ENCODE peak calls at places on chromosome X, in seven cellular contexts. M is tibial nerve, H is spleen, C is RWPE1, P is GM10248, W is HepG2, S is AG04450. O is an unnamed sample.

GRCh38 chrX:107723501-107723900 is 52.1 kb downstream of the TSC22D3 start:
- DNase-seq in M (no peak), H (peak), C (no peak), P (no peak), W (no peak), S (no peak), O (no peak)

GRCh38 chrX:97633798-97634197 is 750.1 kb downstream of the RPA4 start:
- DNase-seq in M (no peak), H (no peak), C (no peak), P (no peak), W (no peak), S (no peak), O (no peak)

GRCh38 chrX:149937881-149938426 is 337 bp downstream of the EOLA2 start:
- DNase-seq in M (no peak), H (peak), C (no peak), P (no peak), W (no peak), S (no peak), O (no peak)

GRCh38 chrX:149497054-149497453 is 8.1 kb downstream of the IDS start:
- DNase-seq in M (no peak), H (no peak), C (no peak), P (no peak), W (no peak), S (no peak), O (no peak)

GRCh38 chrX:125327891-125328290 is 8.2 kb downstream of the TEX13C start:
- DNase-seq in M (no peak), H (no peak), C (no peak), P (no peak), W (no peak), S (no peak), O (no peak)

GRCh38 chrX:132948648-132949260 is 9.7 kb downstream of the HS6ST2 start:
- DNase-seq in M (no peak), H (no peak), C (no peak), P (no peak), W (no peak), S (no peak), O (no peak)

GRCh38 chrX:67555578-67556203 is 11.9 kb downstream of the AR start:
- DNase-seq in M (no peak), H (no peak), C (no peak), P (peak), W (peak), S (no peak), O (no peak)

GRCh38 chrX:76538860-76539259 is 111.3 kb downstream of the MAGEE1 start:
- DNase-seq in M (no peak), H (no peak), C (no peak), P (no peak), W (no peak), S (no peak), O (no peak)

GRCh38 chrX:9378980-9379696 is 85.7 kb upstream of the TBL1X start:
- DNase-seq in M (no peak), H (no peak), C (peak), P (no peak), W (no peak), S (no peak), O (no peak)

GRCh38 chrX:48981178-48981577 is 9.5 kb upstream of the KCND1 start:
- DNase-seq in M (no peak), H (no peak), C (no peak), P (no peak), W (no peak), S (no peak), O (no peak)

GRCh38 chrX:41602946-41603345 is 85.8 kb upstream of the GPR34 start:
- DNase-seq in M (no peak), H (no peak), C (no peak), P (no peak), W (no peak), S (no peak), O (no peak)

GRCh38 chrX:25275159-25275558 is 259.4 kb upstream of the ARX start:
- DNase-seq in M (no peak), H (no peak), C (no peak), P (no peak), W (no peak), S (no peak), O (no peak)

GRCh38 chrX:155334486-155335316 is at the start of gene CLIC2:
- DNase-seq in M (peak), H (no peak), C (peak), P (no peak), W (no peak), S (peak), O (no peak)

GRCh38 chrX:49276671-49277519 is 7.3 kb downstream of the PPP1R3F start:
- DNase-seq in M (no peak), H (peak), C (no peak), P (no peak), W (no peak), S (no peak), O (no peak)

GRCh38 chrX:15576019-15576418 is 24.7 kb downstream of the ACE2 start:
- DNase-seq in M (no peak), H (no peak), C (no peak), P (no peak), W (no peak), S (no peak), O (no peak)

GRCh38 chrX:13700380-13700779 is 11.5 kb downstream of the RAB9A start:
- DNase-seq in M (no peak), H (no peak), C (no peak), P (no peak), W (no peak), S (no peak), O (no peak)

GRCh38 chrX:110852180-110852579 is 56.6 kb upstream of the CHRDL1 start:
- DNase-seq in M (no peak), H (no peak), C (peak), P (peak), W (no peak), S (no peak), O (no peak)

GRCh38 chrX:109440475-109440874 is 41.4 kb downstream of the GUCY2F start:
- DNase-seq in M (no peak), H (no peak), C (no peak), P (peak), W (no peak), S (no peak), O (no peak)

GRCh38 chrX:81195712-81196111 is 6.0 kb downstream of the HMGN5 start:
- DNase-seq in M (peak), H (no peak), C (no peak), P (no peak), W (peak), S (no peak), O (no peak)

GRCh38 chrX:72102760-72103159 is 29.0 kb downstream of the RTL5 start:
- DNase-seq in M (no peak), H (no peak), C (no peak), P (no peak), W (no peak), S (no peak), O (no peak)

GRCh38 chrX:33211356-33212254 is at the start of gene DMD:
- DNase-seq in M (peak), H (no peak), C (peak), P (no peak), W (peak), S (peak), O (no peak)

GRCh38 chrX:40971736-40972135 is 113.5 kb upstream of the USP9X start:
- DNase-seq in M (no peak), H (no peak), C (no peak), P (no peak), W (no peak), S (no peak), O (no peak)

GRCh38 chrX:13774696-13775095 is 40.1 kb downstream of the OFD1 start:
- DNase-seq in M (no peak), H (no peak), C (no peak), P (no peak), W (no peak), S (no peak), O (no peak)

GRCh38 chrX:14926471-14926870 is 53.2 kb downstream of the MOSPD2 start:
- DNase-seq in M (no peak), H (no peak), C (no peak), P (no peak), W (no peak), S (no peak), O (no peak)

GRCh38 chrX:8254386-8254785 is 83.3 kb upstream of the VCX2 start:
- DNase-seq in M (no peak), H (no peak), C (no peak), P (no peak), W (no peak), S (no peak), O (no peak)

GRCh38 chrX:150200820-150201287 is 162.3 kb upstream of the MAMLD1 start:
- DNase-seq in M (peak), H (peak), C (peak), P (peak), W (peak), S (peak), O (no peak)

GRCh38 chrX:118614150-118614549 is 113.3 kb upstream of the IL13RA1 start:
- DNase-seq in M (no peak), H (no peak), C (no peak), P (no peak), W (no peak), S (no peak), O (no peak)

GRCh38 chrX:43718081-43718480 is 62.0 kb downstream of the MAOA start:
- DNase-seq in M (no peak), H (no peak), C (no peak), P (no peak), W (no peak), S (no peak), O (no peak)

GRCh38 chrX:50812995-50813842 is 775 bp downstream of the SHROOM4 start:
- DNase-seq in M (no peak), H (peak), C (no peak), P (no peak), W (no peak), S (no peak), O (no peak)

GRCh38 chrX:13048265-13048664 is 3.8 kb upstream of the FAM9C start:
- DNase-seq in M (no peak), H (no peak), C (no peak), P (no peak), W (no peak), S (no peak), O (no peak)

GRCh38 chrX:150414228-150414627 is 51.1 kb downstream of the MAMLD1 start:
- DNase-seq in M (no peak), H (no peak), C (no peak), P (no peak), W (no peak), S (no peak), O (no peak)

GRCh38 chrX:39477438-39478120 is 620.2 kb downstream of the BCOR start:
- DNase-seq in M (no peak), H (no peak), C (no peak), P (no peak), W (no peak), S (no peak), O (no peak)

GRCh38 chrX:47796433-47796906 is 40.2 kb upstream of the ZNF81 start:
- DNase-seq in M (no peak), H (no peak), C (peak), P (no peak), W (no peak), S (peak), O (no peak)

GRCh38 chrX:10597871-10598270 is 22.5 kb downstream of the MID1 start:
- DNase-seq in M (no peak), H (no peak), C (no peak), P (peak), W (peak), S (no peak), O (no peak)
- TF ChIP-seq CTCF in M (peak), H (peak), C (no peak), P (peak), W (peak), S (peak), O (peak)

DNA sequence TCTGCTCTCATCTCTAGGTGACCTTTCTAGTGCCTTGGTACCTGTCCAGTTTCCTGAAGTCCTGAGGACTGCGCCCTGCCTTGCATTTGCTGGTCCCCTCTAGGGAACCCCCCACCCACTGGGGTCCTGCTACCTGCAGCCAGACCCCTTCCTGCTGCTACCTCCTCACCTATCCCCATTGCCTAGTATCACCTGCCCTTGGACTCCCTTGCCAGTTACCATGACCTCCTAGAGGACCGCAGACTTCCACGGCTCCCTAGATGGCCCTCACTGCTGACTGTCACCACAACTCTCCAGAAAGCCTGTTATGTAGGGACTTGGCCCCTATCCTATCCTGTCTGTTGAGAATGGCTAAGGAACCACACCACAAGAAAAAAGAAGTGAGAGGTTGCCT is 166.6 kb downstream of the EFNB1 start:
- DNase-seq in M (no peak), H (no peak), C (no peak), P (peak), W (no peak), S (no peak), O (no peak)
- TF ChIP-seq CTCF in M (no peak), H (no peak), C (no peak), P (no peak), W (no peak), S (no peak), O (no peak)

GRCh38 chrX:19990225-19990518 is 689 bp downstream of the BCLAF3 start:
- DNase-seq in M (no peak), H (no peak), C (peak), P (no peak), W (no peak), S (no peak), O (no peak)

GRCh38 chrX:19986531-19986930 is 4.3 kb downstream of the BCLAF3 start:
- DNase-seq in M (no peak), H (no peak), C (no peak), P (no peak), W (no peak), S (no peak), O (no peak)

GRCh38 chrX:19987856-19988255 is 3.0 kb downstream of the BCLAF3 start:
- DNase-seq in M (no peak), H (no peak), C (no peak), P (no peak), W (no peak), S (no peak), O (no peak)

GRCh38 chrX:19990519-19991349 is at the start of gene BCLAF3:
- DNase-seq in M (peak), H (peak), C (peak), P (peak), W (peak), S (peak), O (peak)

GRCh38 chrX:19991350-19991718 is 473 bp upstream of the BCLAF3 start:
- DNase-seq in M (no peak), H (no peak), C (no peak), P (no peak), W (no peak), S (no peak), O (no peak)
- TF ChIP-seq CTCF in M (no peak), H (peak), C (peak), P (no peak), W (no peak), S (no peak), O (no peak)

GRCh38 chrX:75155830-75156525 is at the start of gene ABCB7:
- DNase-seq in M (peak), H (peak), C (peak), P (peak), W (peak), S (peak), O (no peak)
- TF ChIP-seq CTCF in M (no peak), H (no peak), C (no peak), P (no peak), W (peak), S (peak), O (no peak)

DNA sequence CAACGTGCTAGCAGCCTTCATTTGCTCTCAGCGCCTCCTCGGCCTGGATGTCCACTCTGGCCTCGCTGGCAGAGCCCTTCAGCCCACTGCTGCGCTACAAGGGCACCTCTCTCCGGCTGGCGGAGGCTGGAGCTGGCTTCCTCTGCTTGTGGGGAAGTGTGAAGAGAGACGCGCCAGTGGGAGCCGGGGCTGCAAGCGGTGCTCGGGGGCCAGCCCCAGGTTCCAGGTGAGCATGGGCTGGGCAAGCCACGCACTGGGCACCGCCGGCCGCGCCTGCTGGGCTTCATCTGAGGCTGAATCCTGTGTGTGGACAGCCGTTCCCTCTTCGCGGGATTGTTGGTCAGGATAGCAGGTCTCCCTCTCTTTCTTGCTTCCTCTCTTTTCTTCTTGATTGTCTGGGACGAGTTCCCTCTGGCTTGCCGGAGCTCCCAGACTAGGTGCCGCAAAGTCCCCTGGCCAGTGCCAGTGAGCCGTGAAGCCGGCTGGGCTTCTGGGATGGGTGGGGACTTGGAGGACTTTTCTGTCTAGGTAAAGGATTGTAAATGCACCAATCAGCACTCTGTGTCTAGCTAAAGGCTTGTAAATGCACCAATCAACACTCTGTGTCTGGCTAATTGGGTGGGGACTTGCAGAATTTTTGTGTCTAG is 165.0 kb downstream of the HEPH start:
- DNase-seq in M (no peak), H (peak), C (no peak), P (no peak), W (no peak), S (no peak), O (no peak)
- TF ChIP-seq CTCF in M (no peak), H (no peak), C (no peak), P (no peak), W (no peak), S (no peak), O (no peak)

GRCh38 chrX:54248309-54248708 is 65.3 kb upstream of the FAM120C start:
- DNase-seq in M (no peak), H (no peak), C (peak), P (peak), W (peak), S (peak), O (no peak)
- TF ChIP-seq CTCF in M (no peak), H (no peak), C (peak), P (peak), W (peak), S (peak), O (peak)

GRCh38 chrX:140697618-140698017 is 11.9 kb upstream of the LINC00632 start:
- DNase-seq in M (no peak), H (no peak), C (no peak), P (no peak), W (no peak), S (no peak), O (no peak)
- TF ChIP-seq CTCF in M (peak), H (no peak), C (no peak), P (no peak), W (no peak), S (peak), O (peak)

O was measured in D721Med.